ENCODE peak calls at places on chromosome 19, in eight cellular contexts. J is GM12865; H is activated CD8-positive, alpha-beta T cell treated with anti-CD3 and anti-CD28 coated beads for 36 hours; B is thoracic aorta; W is body of pancreas; E is heart left ventricle; O is mammary epithelial cell; F is PC-3. T is an unnamed sample.

GRCh38 chr19:10003271-10003670 is 7.0 kb downstream of the COL5A3 start:
- DNase-seq in J (peak; percentile 36), H (no peak), B (no peak), W (no peak), E (no peak), O (no peak), F (no peak), T (no peak)

GRCh38 chr19:32208060-32208459 is 137.3 kb upstream of the ZNF507 start:
- DNase-seq in J (no peak), H (no peak), B (no peak), W (no peak), E (no peak), O (no peak), F (no peak), T (no peak)

GRCh38 chr19:56091066-56091490 is 30.0 kb downstream of the ZNF787 start:
- DNase-seq in J (no peak), H (no peak), B (no peak), W (no peak), E (no peak), O (peak; percentile 90), F (peak; percentile 19), T (no peak)

GRCh38 chr19:31223805-31224534 is 125.3 kb downstream of the TSHZ3 start:
- DNase-seq in J (no peak), H (no peak), B (no peak), W (no peak), E (no peak), O (no peak), F (no peak), T (no peak)

GRCh38 chr19:3521104-3521445 is 15.0 kb downstream of the FZR1 start:
- DNase-seq in J (no peak), H (no peak), B (no peak), W (no peak), E (no peak), O (no peak), F (no peak), T (no peak)

GRCh38 chr19:13985771-13986347 is 20.3 kb downstream of the RFX1 start:
- DNase-seq in J (no peak), H (peak; percentile 36), B (no peak), W (no peak), E (no peak), O (no peak), F (no peak), T (no peak)

GRCh38 chr19:12969292-12969988 is at the start of gene DAND5:
- DNase-seq in J (no peak), H (no peak), B (no peak), W (no peak), E (peak; percentile 83), O (no peak), F (no peak), T (no peak)

GRCh38 chr19:13842294-13843103 is 34.4 kb upstream of the NANOS3 start:
- DNase-seq in J (peak; percentile 86), H (peak; percentile 71), B (peak; percentile 70), W (peak; percentile 85), E (peak; percentile 93), O (peak; percentile 83), F (peak; percentile 83), T (no peak)

GRCh38 chr19:44278181-44278690 is 18.6 kb downstream of the ZNF233 start:
- DNase-seq in J (no peak), H (no peak), B (no peak), W (no peak), E (no peak), O (peak; percentile 19), F (peak; percentile 50), T (no peak)

GRCh38 chr19:56732974-56733373 is 61.4 kb upstream of the ZNF835 start:
- DNase-seq in J (no peak), H (no peak), B (no peak), W (no peak), E (no peak), O (no peak), F (peak; percentile 9), T (no peak)

GRCh38 chr19:41945135-41945766 is 13.9 kb downstream of the RABAC1 start:
- DNase-seq in J (peak; percentile 98), H (peak; percentile 99), B (no peak), W (peak; percentile 53), E (no peak), O (no peak), F (no peak), T (no peak)

GRCh38 chr19:10740798-10741197 is 22.9 kb downstream of the DNM2 start:
- DNase-seq in J (no peak), H (no peak), B (no peak), W (peak; percentile 50), E (no peak), O (no peak), F (peak; percentile 59), T (no peak)

GRCh38 chr19:1244693-1245451 is 3.3 kb downstream of the ATP5F1D start:
- DNase-seq in J (peak; percentile 32), H (no peak), B (no peak), W (peak; percentile 66), E (peak; percentile 91), O (no peak), F (no peak), T (no peak)

GRCh38 chr19:21197589-21198295 is 55.9 kb downstream of the ZNF431 start:
- DNase-seq in J (no peak), H (no peak), B (no peak), W (no peak), E (no peak), O (no peak), F (no peak), T (no peak)

GRCh38 chr19:15210323-15210774 is 9.6 kb upstream of the NOTCH3 start:
- DNase-seq in J (no peak), H (no peak), B (peak; percentile 85), W (peak; percentile 70), E (peak; percentile 66), O (peak; percentile 57), F (peak; percentile 83), T (no peak)

DNA sequence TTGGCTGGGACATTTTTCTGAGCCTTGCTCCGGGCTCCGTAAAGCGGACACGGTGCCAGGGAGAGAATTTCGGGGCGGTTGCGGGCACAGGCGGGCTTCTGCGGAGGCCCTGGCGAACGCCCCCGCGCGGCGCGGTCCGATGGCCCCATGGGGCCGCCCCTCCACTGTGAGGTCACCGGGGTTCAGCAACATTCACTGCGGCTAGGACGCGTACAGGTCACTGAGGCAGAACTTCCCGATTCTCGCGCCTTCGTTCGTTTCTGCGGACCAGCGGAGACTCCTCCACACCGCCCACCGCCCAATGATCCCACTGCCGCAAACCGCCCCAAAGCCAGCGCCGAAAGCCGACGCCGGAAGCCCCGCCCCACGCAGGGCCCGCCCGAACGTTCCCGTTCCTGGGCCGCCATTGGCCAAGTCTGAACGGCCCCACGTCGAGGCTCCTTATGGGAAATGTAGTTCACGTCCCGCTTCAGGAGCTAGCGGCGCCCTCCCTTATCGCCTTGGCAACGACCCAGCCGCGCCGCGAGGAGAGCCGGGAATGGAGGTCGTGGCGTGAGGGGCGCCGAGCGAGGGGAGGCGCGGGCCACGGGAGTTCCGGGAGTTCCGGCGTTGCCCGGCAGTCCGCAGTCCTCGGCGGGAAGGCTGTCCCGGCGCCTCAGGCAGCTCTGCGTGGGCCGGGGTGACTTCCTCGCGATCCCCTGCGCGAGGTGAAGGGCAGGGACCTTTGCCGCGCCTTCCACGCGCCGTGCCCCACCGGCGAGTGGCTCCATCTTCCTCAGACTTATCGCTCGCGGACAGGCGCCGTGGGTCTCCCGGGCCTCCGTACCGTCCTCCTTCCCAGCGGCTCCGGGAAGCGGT is at the start of gene ZNF584:
- DNase-seq in J (peak; percentile 96), H (peak; percentile 97), B (peak; percentile 79), W (peak; percentile 96), E (peak; percentile 98), O (peak; percentile 89), F (peak; percentile 96), T (peak; percentile 58)
- TF ChIP-seq CTCF in J (no peak), H (no peak), B (no peak), W (no peak), E (peak; percentile 24), O (no peak), F (peak; percentile 53), T (no peak)

DNA sequence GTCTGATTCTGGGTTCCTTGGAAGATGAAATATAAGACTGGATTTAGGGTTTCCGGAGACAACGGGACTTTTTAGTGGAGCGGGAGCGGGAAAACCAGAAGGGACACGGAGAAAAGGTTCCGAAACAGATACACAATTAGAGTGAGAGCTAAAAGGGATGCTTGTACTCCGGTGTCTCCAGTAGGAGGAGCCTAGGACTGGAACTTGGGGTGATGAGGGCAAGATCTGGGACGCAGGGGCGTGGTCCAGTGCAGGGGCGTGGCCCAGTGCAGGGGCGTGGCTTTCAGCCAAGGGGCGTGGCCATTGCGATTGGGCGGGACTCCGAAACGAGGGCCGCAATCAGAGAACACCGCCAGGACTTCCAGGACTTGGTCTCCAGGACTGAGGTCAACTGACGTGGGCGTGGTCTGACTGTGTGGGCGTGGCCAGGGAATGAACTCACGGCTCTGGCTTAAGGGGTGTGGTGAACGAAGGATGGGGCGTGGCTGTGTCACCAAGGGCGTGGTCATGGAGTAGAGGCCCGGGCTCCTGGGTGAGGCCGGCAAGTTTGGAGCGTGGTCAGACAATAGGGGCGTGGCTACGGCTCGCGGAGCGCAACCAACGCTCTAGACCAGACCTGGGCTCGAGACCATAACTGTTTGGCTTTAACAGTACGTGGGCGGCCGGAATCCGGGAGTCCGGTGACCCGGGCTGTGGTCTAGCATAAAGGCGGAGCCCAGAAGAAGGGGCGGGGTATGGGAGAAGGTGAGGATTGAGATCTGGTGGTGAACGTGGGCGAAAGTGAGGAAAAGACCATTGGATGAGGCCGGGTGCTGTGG is at the start of gene DKKL1:
- DNase-seq in J (peak; percentile 89), H (peak; percentile 91), B (peak; percentile 99), W (peak; percentile 100), E (peak; percentile 99), O (peak; percentile 99), F (peak; percentile 100), T (no peak)
- TF ChIP-seq CTCF in J (no peak), H (no peak), B (no peak), W (no peak), E (peak; percentile 21), O (no peak), F (peak; percentile 10), T (peak; percentile 10)

DNA sequence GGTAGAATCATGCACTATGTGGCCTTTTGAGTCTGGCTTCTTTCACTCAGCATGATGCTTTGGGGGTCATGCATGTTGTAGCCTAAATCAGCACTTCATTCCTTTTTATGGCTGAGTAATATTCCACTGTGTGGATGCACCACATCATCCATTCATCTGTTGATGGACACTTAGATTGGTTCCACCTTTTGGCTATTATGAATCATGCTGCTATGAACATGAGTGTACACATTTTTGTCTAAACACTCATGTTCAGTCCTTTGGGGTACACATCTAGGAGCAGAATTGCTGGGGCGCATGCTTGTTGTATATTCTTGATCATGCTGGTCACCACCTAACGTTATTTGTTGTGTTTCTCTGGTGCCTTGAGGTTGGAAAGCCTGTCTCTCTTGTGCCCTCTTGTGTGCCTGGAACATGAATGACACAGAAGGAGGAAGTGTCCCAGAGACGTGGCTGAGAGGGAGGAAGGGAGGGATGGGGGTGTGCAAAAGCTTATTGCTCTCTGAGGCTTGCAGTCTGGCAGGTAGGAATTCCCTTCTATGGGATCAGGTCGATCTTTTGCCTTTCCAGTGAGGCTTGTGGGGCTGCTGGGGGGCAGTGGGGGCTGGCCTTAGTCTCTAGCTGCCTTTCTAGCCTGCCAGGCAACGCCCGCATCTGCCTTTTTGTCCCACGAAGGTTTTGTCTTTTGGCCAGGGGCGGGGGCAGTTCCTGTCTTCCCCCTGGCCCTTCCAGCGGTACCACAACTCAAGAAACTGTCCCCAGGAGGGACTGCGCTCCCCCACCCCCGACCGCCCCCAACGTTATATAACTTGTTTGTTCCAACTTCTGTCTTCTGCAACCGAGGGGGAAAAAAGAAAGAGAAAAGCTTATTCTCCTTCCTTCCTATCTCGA is 7.6 kb downstream of the KLHL26 start:
- DNase-seq in J (no peak), H (no peak), B (no peak), W (peak; percentile 33), E (no peak), O (peak; percentile 18), F (no peak), T (no peak)
- TF ChIP-seq CTCF in J (no peak), H (no peak), B (no peak), W (no peak), E (no peak), O (no peak), F (peak; percentile 12), T (no peak)

GRCh38 chr19:50835785-50836542 is 2.6 kb upstream of the KLK15 start:
- DNase-seq in J (peak; percentile 82), H (peak; percentile 79), B (no peak), W (peak; percentile 90), E (peak; percentile 72), O (peak; percentile 67), F (peak; percentile 62), T (peak; percentile 93)
- TF ChIP-seq CTCF in J (no peak), H (no peak), B (no peak), W (no peak), E (no peak), O (no peak), F (peak; percentile 13), T (no peak)

T was measured in D721Med.